ENCODE peak calls at places on chromosome 6, in four cellular contexts. F is skeletal muscle cell, A is NCI-H2081 treated with DMSO at 0.1 percent for 48 hours, L is left lung. Q is an unnamed sample.
A peak's percentile ranks its signal among the peaks of the same experiment; 100 is the strongest.

GRCh38 chr6:79570802-79571367 is 33.7 kb upstream of the LCA5 start:
- DNase-seq in F (no peak), A (peak; percentile 61), L (no peak), Q (no peak)

GRCh38 chr6:91082311-91082803 is 495.5 kb upstream of the MAP3K7 start:
- DNase-seq in F (no peak), A (no peak), L (no peak), Q (no peak)

GRCh38 chr6:36781669-36782068 is 57.6 kb downstream of the CPNE5 start:
- DNase-seq in F (no peak), A (no peak), L (no peak), Q (no peak)

GRCh38 chr6:15969236-15969778 is 159.6 kb upstream of the MYLIP start:
- DNase-seq in F (no peak), A (no peak), L (no peak), Q (peak; percentile 27)

GRCh38 chr6:3913077-3913957 is 64.1 kb downstream of the FAM50B start:
- DNase-seq in F (peak; percentile 99), A (no peak), L (no peak), Q (peak; percentile 97)

GRCh38 chr6:169424821-169425240 is 171.2 kb upstream of the THBS2 start:
- DNase-seq in F (peak; percentile 20), A (no peak), L (no peak), Q (no peak)

GRCh38 chr6:37570801-37571200 is 71.1 kb upstream of the CCDC167 start:
- DNase-seq in F (no peak), A (no peak), L (no peak), Q (no peak)

GRCh38 chr6:14880717-14881116 is 365.2 kb upstream of the JARID2 start:
- DNase-seq in F (no peak), A (no peak), L (no peak), Q (no peak)

GRCh38 chr6:137260205-137260604 is 41.0 kb upstream of the IFNGR1 start:
- DNase-seq in F (no peak), A (no peak), L (no peak), Q (no peak)

GRCh38 chr6:2693191-2693590 is 57.5 kb downstream of the MYLK4 start:
- DNase-seq in F (no peak), A (no peak), L (no peak), Q (no peak)

GRCh38 chr6:166169549-166170421 is 2.1 kb upstream of the TBXT start:
- DNase-seq in F (no peak), A (no peak), L (no peak), Q (no peak)

GRCh38 chr6:117237561-117237960 is 27.8 kb upstream of the VGLL2 start:
- DNase-seq in F (no peak), A (no peak), L (no peak), Q (no peak)

GRCh38 chr6:87907521-87907920 is 140.1 kb upstream of the SPACA1 start:
- DNase-seq in F (peak; percentile 42), A (no peak), L (no peak), Q (no peak)

GRCh38 chr6:21666200-21666671 is 72.7 kb downstream of the SOX4 start:
- DNase-seq in F (no peak), A (no peak), L (no peak), Q (no peak)

GRCh38 chr6:159941286-159942113 is 27.4 kb upstream of the IGF2R start:
- DNase-seq in F (no peak), A (no peak), L (no peak), Q (peak; percentile 56)

GRCh38 chr6:112682088-112682487 is 335.0 kb downstream of the RFPL4B start:
- DNase-seq in F (no peak), A (no peak), L (no peak), Q (no peak)

GRCh38 chr6:35094183-35094582 is 47.0 kb downstream of the TCP11 start:
- DNase-seq in F (no peak), A (no peak), L (no peak), Q (peak; percentile 46)

GRCh38 chr6:36780517-36781210 is 58.6 kb downstream of the CPNE5 start:
- DNase-seq in F (no peak), A (no peak), L (no peak), Q (no peak)

GRCh38 chr6:34912715-34913464 is 23.8 kb downstream of the ANKS1A start:
- DNase-seq in F (peak; percentile 50), A (no peak), L (no peak), Q (peak; percentile 71)

GRCh38 chr6:35419431-35419830 is 32.7 kb upstream of the FANCE start:
- DNase-seq in F (peak; percentile 63), A (no peak), L (no peak), Q (peak; percentile 65)

GRCh38 chr6:17863971-17864754 is 123.3 kb downstream of the KIF13A start:
- DNase-seq in F (peak; percentile 55), A (no peak), L (no peak), Q (peak; percentile 85)

GRCh38 chr6:151141685-151142084 is 98.1 kb upstream of the AKAP12 start:
- DNase-seq in F (no peak), A (no peak), L (no peak), Q (no peak)

GRCh38 chr6:112956696-112957525 is 609.8 kb downstream of the RFPL4B start:
- DNase-seq in F (peak; percentile 97), A (no peak), L (no peak), Q (peak; percentile 79)

GRCh38 chr6:26155066-26155925 is 68.1 kb downstream of the HFE start:
- DNase-seq in F (no peak), A (no peak), L (no peak), Q (no peak)

GRCh38 chr6:125748534-125749111 is 809 bp upstream of the HEY2 start:
- DNase-seq in F (no peak), A (no peak), L (no peak), Q (peak; percentile 53)